ENCODE peak calls at places on chromosomes 11 and 22, in seven cellular contexts. B, E, U, N, K, T and S are unnamed samples. For H3K4me1, the result is how much of the 10 kb centered on the place peaks cover.

GRCh38 chr22:32474635-32475427 is at the start of gene FBXO7:
- DNase-seq in E (peak), T (peak), K (peak), B (peak), U (peak), N (peak), S (peak)

GRCh38 chr11:93849751-93850584 is 450 bp downstream of the VSTM5 start:
- DNase-seq in N (peak), B (no peak), K (peak), T (peak), U (no peak), E (peak), S (no peak)

GRCh38 chr22:35742342-35743100 is 24.8 kb downstream of the APOL5 start:
- DNase-seq in B (no peak), E (peak), N (no peak), T (no peak), K (no peak), U (no peak), S (no peak)

GRCh38 chr11:94740083-94740974 is 27.8 kb upstream of the AMOTL1 start:
- DNase-seq in E (no peak), T (no peak), K (peak), B (peak), N (peak), U (peak), S (no peak)

GRCh38 chr11:17277024-17277584 is 565 bp downstream of the NUCB2 start:
- DNase-seq in B (peak), E (peak), T (no peak), U (peak), N (peak), K (no peak), S (no peak)

GRCh38 chr11:32385998-32386397 is 49.3 kb downstream of the WT1 start:
- DNase-seq in T (no peak), K (peak), N (peak), E (peak), U (no peak), B (no peak), S (no peak)

GRCh38 chr22:39494471-39495120 is 7.5 kb upstream of the MIEF1 start:
- DNase-seq in B (no peak), N (no peak), T (no peak), U (no peak), E (no peak), K (no peak), S (no peak)

GRCh38 chr11:111878385-111878765 is 590 bp downstream of the FDXACB1 start:
- DNase-seq in N (peak), K (no peak), U (no peak), B (no peak), T (no peak), E (no peak), S (no peak)

GRCh38 chr11:1762537-1763302 is 1.0 kb downstream of the CTSD start:
- DNase-seq in T (peak), N (no peak), E (no peak), U (no peak), K (peak), B (no peak), S (peak)

GRCh38 chr11:61963282-61964057 is 4.0 kb downstream of the FTH1 start:
- DNase-seq in K (peak), U (peak), N (no peak), T (no peak), E (peak), B (peak), S (peak)

GRCh38 chr11:88520391-88520790 is 182.9 kb upstream of the CTSC start:
- DNase-seq in K (no peak), E (no peak), T (no peak), N (no peak), B (no peak), U (no peak), S (no peak)

GRCh38 chr11:22730319-22730718 is 63.9 kb downstream of the GAS2 start:
- DNase-seq in T (no peak), K (no peak), N (no peak), B (no peak), E (peak), U (no peak), S (no peak)

GRCh38 chr11:95301497-95301896 is 70.5 kb upstream of the SESN3 start:
- DNase-seq in K (no peak), E (no peak), B (no peak), U (no peak), N (no peak), T (peak), S (no peak)

GRCh38 chr11:99325807-99326206 is 305.1 kb downstream of the CNTN5 start:
- DNase-seq in B (no peak), E (no peak), T (no peak), U (no peak), K (no peak), N (no peak), S (no peak)

GRCh38 chr22:29458551-29458950 is 20.2 kb downstream of the RFPL1 start:
- DNase-seq in K (no peak), E (no peak), U (no peak), B (no peak), N (no peak), T (no peak), S (no peak)

GRCh38 chr22:31229402-31230140 is 17.5 kb downstream of the LIMK2 start:
- DNase-seq in K (peak), U (peak), T (peak), N (peak), B (no peak), E (peak), S (peak)

GRCh38 chr11:107408762-107409200 is 48.8 kb downstream of the CWF19L2 start:
- DNase-seq in T (no peak), E (no peak), B (no peak), U (no peak), K (no peak), N (no peak), S (no peak)

GRCh38 chr11:81959341-81959740 is 774.3 kb downstream of the FAM181B start:
- DNase-seq in U (no peak), K (no peak), N (peak), T (no peak), B (no peak), E (no peak), S (no peak)

GRCh38 chr22:37154925-37155712 is 5.4 kb upstream of the IL2RB start:
- DNase-seq in U (no peak), B (no peak), T (no peak), N (no peak), K (no peak), E (no peak), S (no peak)

GRCh38 chr22:39282642-39283311 is 36.6 kb downstream of the RPL3 start:
- DNase-seq in E (peak), K (no peak), U (no peak), T (no peak), B (no peak), N (no peak), S (no peak)

GRCh38 chr11:2799881-2800654 is 85.5 kb downstream of the CDKN1C start:
- DNase-seq in N (no peak), B (peak), U (peak), K (peak), E (no peak), T (peak), S (no peak)

GRCh38 chr11:117076941-117077659 is 21.1 kb downstream of the SIK3 start:
- DNase-seq in T (no peak), U (no peak), B (no peak), N (peak), K (no peak), E (no peak), S (no peak)

GRCh38 chr11:96134622-96135021 is 208.4 kb downstream of the MAML2 start:
- DNase-seq in K (no peak), B (no peak), T (no peak), N (no peak), E (peak), U (no peak), S (no peak)

GRCh38 chr11:117198613-117199012 is 557 bp upstream of the TAGLN start:
- DNase-seq in E (no peak), B (no peak), T (no peak), K (no peak), N (no peak), U (no peak), S (no peak)

GRCh38 chr11:112751312-112751711 is 209.9 kb upstream of the NCAM1 start:
- DNase-seq in K (no peak), N (no peak), E (no peak), B (no peak), T (no peak), U (peak), S (no peak)

GRCh38 chr22:46021577-46021976 is 44.6 kb upstream of the WNT7B start:
- DNase-seq in T (no peak), U (peak), B (peak), N (no peak), K (peak), E (no peak), S (peak)

GRCh38 chr11:92284558-92284957 is 59.9 kb downstream of the FAT3 start:
- DNase-seq in B (no peak), K (no peak), N (no peak), T (no peak), U (no peak), E (no peak), S (no peak)

GRCh38 chr22:24427500-24428164 is at the start of gene ADORA2A:
- DNase-seq in K (peak), N (peak), B (no peak), E (no peak), U (no peak), T (peak), S (no peak)

GRCh38 chr22:47017245-47017644 is 254.8 kb downstream of the TBC1D22A start:
- DNase-seq in U (peak), E (no peak), T (peak), B (no peak), N (no peak), K (no peak), S (no peak)

GRCh38 chr22:29114392-29114791 is 41.6 kb downstream of the KREMEN1 start:
- DNase-seq in K (no peak), E (no peak), U (no peak), N (no peak), B (no peak), T (no peak), S (no peak)

GRCh38 chr11:73288197-73288872 is 16.2 kb downstream of the P2RY6 start:
- DNase-seq in N (no peak), T (no peak), K (no peak), U (no peak), B (no peak), E (no peak), S (no peak)

GRCh38 chr11:27596388-27596787 is 89.8 kb upstream of the LIN7C start:
- DNase-seq in E (no peak), B (no peak), N (peak), T (no peak), U (no peak), K (no peak), S (no peak)

GRCh38 chr11:66878554-66878953 is 21.7 kb downstream of the LRFN4 start:
- DNase-seq in U (no peak), B (no peak), K (no peak), T (no peak), E (no peak), N (no peak), S (no peak)

GRCh38 chr11:123360267-123360936 is 69.7 kb upstream of the GRAMD1B start:
- DNase-seq in T (no peak), E (no peak), N (no peak), U (no peak), K (no peak), B (no peak), S (no peak)
- H3K4me1 ChIP-seq in T (under half), E (under half), N (under half), U (under half), K (under half), B (under half), S (under half)

GRCh38 chr11:108967571-108967970 is 302.7 kb downstream of the DDX10 start:
- DNase-seq in T (no peak), N (no peak), K (no peak), B (no peak), E (no peak), U (peak), S (no peak)
- TF ChIP-seq POLR2AphosphoS5 in T (peak), N (no peak), K (peak), B (no peak), E (no peak), U (peak), S (no peak)

GRCh38 chr11:124460459-124460858 is 15.0 kb upstream of the OR8B8 start:
- DNase-seq in T (no peak), B (no peak), U (no peak), N (no peak), E (no peak), K (no peak), S (no peak)
- H3K4me1 ChIP-seq in T (under half), B (under half), U (under half), N (under half), E (under half), K (under half), S (under half)

GRCh38 chr11:7584910-7585309 is 71.1 kb downstream of the PPFIBP2 start:
- DNase-seq in E (no peak), K (no peak), U (no peak), N (no peak), B (no peak), T (no peak), S (no peak)
- TF ChIP-seq POLR2AphosphoS5 in E (no peak), K (no peak), U (no peak), N (no peak), B (no peak), T (no peak), S (no peak)

DNA sequence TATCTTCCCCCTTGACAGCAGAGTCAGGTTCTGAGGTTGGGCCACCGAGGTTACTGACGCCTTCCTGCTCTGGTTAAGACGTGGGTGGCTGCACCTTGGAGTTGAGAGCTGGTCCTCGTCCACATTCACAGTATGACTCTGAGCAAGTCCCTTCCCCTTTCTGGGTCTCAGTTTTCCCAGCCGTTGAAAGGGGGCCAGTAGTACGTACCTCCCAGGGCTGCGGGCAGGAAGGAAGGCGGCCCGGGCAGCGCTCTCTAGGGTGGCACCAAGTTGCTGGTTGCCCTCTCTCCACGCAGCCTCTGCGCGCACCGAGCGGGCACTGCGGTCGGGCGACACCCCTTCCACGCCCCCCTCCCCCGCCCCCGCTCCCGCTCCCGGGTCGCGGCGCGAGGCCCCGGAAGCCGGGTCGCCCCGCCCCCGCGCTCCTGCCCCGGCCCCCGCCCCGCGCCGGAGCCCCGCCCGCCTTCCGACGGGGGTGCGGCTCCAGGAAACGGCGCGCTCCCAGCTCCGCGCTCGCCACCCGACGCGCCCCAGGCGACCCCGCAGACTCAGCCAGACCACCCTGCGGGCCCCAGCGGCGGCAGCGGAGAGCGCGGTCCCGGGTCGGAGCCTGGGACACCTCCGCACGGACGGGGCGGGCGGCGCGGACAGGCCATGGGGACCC is at the start of gene EHBP1L1:
- DNase-seq in U (peak), E (peak), T (peak), K (peak), N (peak), B (no peak), S (no peak)
- H3K4me1 ChIP-seq in U (half or more), E (under half), T (half or more), K (half or more), N (under half), B (half or more), S (under half)

GRCh38 chr11:74466916-74467885 is at the start of gene KCNE3:
- DNase-seq in U (peak), B (no peak), E (peak), N (peak), T (peak), K (peak), S (no peak)
- TF ChIP-seq POLR2AphosphoS5 in U (no peak), B (no peak), E (no peak), N (no peak), T (no peak), K (peak), S (no peak)

GRCh38 chr11:114083256-114084252 is 24.0 kb downstream of the ZBTB16 start:
- DNase-seq in K (no peak), E (no peak), N (no peak), B (no peak), T (no peak), U (peak), S (no peak)

GRCh38 chr11:114082767-114083181 is 23.3 kb downstream of the ZBTB16 start:
- DNase-seq in B (no peak), N (no peak), T (no peak), E (no peak), K (no peak), U (peak), S (no peak)

GRCh38 chr11:114081641-114082414 is 22.3 kb downstream of the ZBTB16 start:
- DNase-seq in N (no peak), K (no peak), U (peak), T (no peak), E (peak), B (no peak), S (no peak)

GRCh38 chr11:114080769-114081168 is 21.3 kb downstream of the ZBTB16 start:
- DNase-seq in K (no peak), T (no peak), B (no peak), U (no peak), N (no peak), E (no peak), S (no peak)

GRCh38 chr11:114082415-114082748 is 22.9 kb downstream of the ZBTB16 start:
- DNase-seq in K (no peak), B (no peak), U (no peak), T (no peak), E (no peak), N (no peak), S (no peak)
- H3K4me1 ChIP-seq in K (half or more), B (half or more), U (half or more), T (half or more), E (under half), N (under half), S (under half)

GRCh38 chr11:65304613-65305012 is 10.1 kb upstream of the CDC42EP2 start:
- DNase-seq in K (no peak), T (no peak), B (no peak), U (no peak), E (no peak), N (no peak), S (no peak)
- TF ChIP-seq POLR2AphosphoS5 in K (no peak), T (no peak), B (no peak), U (no peak), E (no peak), N (no peak), S (no peak)